ENCODE peak calls at places on chromosomes 1 and 21, in five cellular contexts. I is midbrain; P is GOT3; O is CD4-positive, alpha-beta memory T cell; K is activated T-cell treated with anti-CD3 and anti-CD28 coated beads, Interleukin-2, amount 50 U/mL, for 72 hours. H is an unnamed sample.
A peak's percentile ranks its signal among the peaks of the same experiment; 100 is the strongest.

GRCh38 chr1:154556422-154556821 is 2.0 kb downstream of the UBE2Q1 start:
- DNase-seq in K (no peak), I (no peak), P (no peak), O (no peak), H (peak; percentile 40)

GRCh38 chr1:182962554-182963115 is 9.7 kb upstream of the SHCBP1L start:
- DNase-seq in P (peak; percentile 84), K (no peak), O (no peak), I (peak; percentile 78), H (peak; percentile 95)

GRCh38 chr1:11158720-11159321 is 30.3 kb upstream of the ANGPTL7 start:
- DNase-seq in I (peak; percentile 19), P (no peak), K (no peak), O (no peak), H (peak; percentile 94)

GRCh38 chr1:39105841-39106765 is 80.0 kb downstream of the NDUFS5 start:
- DNase-seq in P (peak; percentile 31), I (peak; percentile 46), K (peak; percentile 47), O (peak; percentile 61), H (peak; percentile 66)

GRCh38 chr1:68174173-68175113 is 57.9 kb downstream of the WLS start:
- DNase-seq in O (no peak), P (no peak), I (peak; percentile 33), K (no peak), H (peak; percentile 94)

GRCh38 chr1:244322791-244323521 is 128.8 kb downstream of the ADSS2 start:
- DNase-seq in O (peak; percentile 73), P (no peak), I (no peak), K (peak; percentile 58), H (peak; percentile 100)

GRCh38 chr1:44947060-44947773 is 39.2 kb downstream of the EIF2B3 start:
- DNase-seq in O (no peak), K (no peak), P (no peak), I (no peak), H (peak; percentile 17)

GRCh38 chr21:46084041-46084561 is 13.8 kb upstream of the COL6A2 start:
- DNase-seq in I (no peak), P (no peak), O (no peak), K (no peak), H (no peak)

GRCh38 chr1:234553241-234554156 is 56.5 kb downstream of the IRF2BP2 start:
- DNase-seq in K (no peak), P (no peak), I (peak; percentile 19), O (no peak), H (peak; percentile 19)

GRCh38 chr1:2975466-2976179 is 45.6 kb upstream of the ACTRT2 start:
- DNase-seq in O (no peak), I (no peak), K (no peak), P (no peak), H (no peak)

GRCh38 chr1:190738321-190738720 is 260.7 kb upstream of the BRINP3 start:
- DNase-seq in O (no peak), I (no peak), P (no peak), K (no peak), H (peak; percentile 70)

GRCh38 chr21:32702702-32703101 is 25.1 kb downstream of the SYNJ1 start:
- DNase-seq in P (no peak), K (no peak), I (no peak), O (no peak), H (peak; percentile 65)

GRCh38 chr1:21939650-21940374 is 2.7 kb upstream of the HSPG2 start:
- DNase-seq in I (peak; percentile 64), O (no peak), K (no peak), P (peak; percentile 68), H (peak; percentile 97)

GRCh38 chr1:180168786-180169640 is 14.3 kb downstream of the QSOX1 start:
- DNase-seq in P (no peak), I (no peak), K (peak; percentile 57), O (no peak), H (peak; percentile 69)

GRCh38 chr1:36729289-36729688 is 246.6 kb upstream of the CSF3R start:
- DNase-seq in K (no peak), I (no peak), O (no peak), P (no peak), H (no peak)

GRCh38 chr1:197485790-197486189 is 217.7 kb downstream of the CRB1 start:
- DNase-seq in O (no peak), K (no peak), P (no peak), I (no peak), H (no peak)

GRCh38 chr1:53291574-53291973 is 36.3 kb downstream of the LRP8 start:
- DNase-seq in I (no peak), O (no peak), K (no peak), P (no peak), H (peak; percentile 36)

GRCh38 chr1:77824083-77824482 is 44.6 kb downstream of the MIGA1 start:
- DNase-seq in K (no peak), I (no peak), O (no peak), P (no peak), H (peak; percentile 75)

GRCh38 chr1:201495447-201496295 is 11.3 kb downstream of the CSRP1 start:
- DNase-seq in P (no peak), K (no peak), O (no peak), I (peak; percentile 89), H (no peak)

GRCh38 chr1:47593001-47593568 is 155.2 kb downstream of the FOXD2 start:
- DNase-seq in O (no peak), K (no peak), I (no peak), P (no peak), H (no peak)

GRCh38 chr1:150887018-150887417 is at the start of gene CTXND2:
- DNase-seq in O (no peak), I (no peak), P (no peak), K (no peak), H (no peak)

GRCh38 chr1:62321438-62321837 is 2.2 kb upstream of the KANK4 start:
- DNase-seq in P (no peak), I (no peak), K (no peak), O (no peak), H (peak; percentile 87)

GRCh38 chr1:36446780-36447179 is 3.5 kb downstream of the OSCP1 start:
- DNase-seq in I (no peak), P (no peak), K (no peak), O (no peak), H (no peak)

GRCh38 chr1:183215076-183215720 is 29.1 kb downstream of the LAMC2 start:
- DNase-seq in P (no peak), I (no peak), K (no peak), O (no peak), H (no peak)

GRCh38 chr1:69221492-69221990 is 346.2 kb upstream of the LRRC7 start:
- DNase-seq in K (no peak), I (no peak), P (no peak), O (no peak), H (no peak)

GRCh38 chr1:99266731-99267130 is 2.4 kb downstream of the PLPPR4 start:
- DNase-seq in I (no peak), K (no peak), P (no peak), O (no peak), H (peak; percentile 88)

GRCh38 chr21:39048574-39048973 is 134.7 kb downstream of the PSMG1 start:
- DNase-seq in P (no peak), I (no peak), O (no peak), K (no peak), H (peak; percentile 85)

GRCh38 chr1:184027751-184028682 is 9.5 kb downstream of the COLGALT2 start:
- DNase-seq in O (no peak), K (no peak), P (no peak), I (no peak), H (no peak)

GRCh38 chr1:234040446-234041317 is 136.2 kb downstream of the SLC35F3 start:
- DNase-seq in I (no peak), P (no peak), O (no peak), K (no peak), H (no peak)

GRCh38 chr1:16397095-16397494 is 30.1 kb downstream of the SZRD1 start:
- DNase-seq in K (no peak), O (no peak), I (no peak), P (no peak), H (no peak)

GRCh38 chr1:164575356-164575755 is 16.4 kb downstream of the PBX1 start:
- DNase-seq in P (no peak), O (no peak), I (no peak), K (no peak), H (no peak)

GRCh38 chr1:155062702-155063411 is 683 bp upstream of the EFNA4 start:
- DNase-seq in K (peak; percentile 87), P (no peak), O (peak; percentile 71), I (no peak), H (peak; percentile 65)

GRCh38 chr1:186763107-186763506 is 65.6 kb upstream of the PLA2G4A start:
- DNase-seq in O (no peak), K (no peak), P (no peak), I (no peak), H (peak; percentile 75)

GRCh38 chr1:226939439-226940028 is 560 bp upstream of the COQ8A start:
- DNase-seq in P (peak; percentile 80), I (peak; percentile 82), K (peak; percentile 75), O (peak; percentile 81), H (peak; percentile 66)

GRCh38 chr1:239308701-239309333 is 77.6 kb upstream of the CHRM3 start:
- DNase-seq in K (peak; percentile 29), I (no peak), O (no peak), P (no peak), H (peak; percentile 53)

GRCh38 chr1:81681570-81681969 is 119.2 kb upstream of the ADGRL2 start:
- DNase-seq in I (no peak), K (no peak), P (no peak), O (no peak), H (peak; percentile 64)

GRCh38 chr1:66271904-66272254 is 262.1 kb upstream of the SGIP1 start:
- DNase-seq in O (no peak), P (no peak), K (no peak), I (peak; percentile 28), H (peak; percentile 71)